ENCODE peak calls at places on chromosomes 5 and 9, in ten cellular contexts. One of them, this sample, is unnamed.

GRCh38 chr5:179208706-179209358 is 136.4 kb downstream of the ADAMTS2 start:
- DNase-seq in stomach: no peak
- DNase-seq in HCT116: no peak
- DNase-seq in HepG2: no peak
- DNase-seq in cardiac muscle cell: no peak
- DNase-seq in body of pancreas: no peak
- DNase-seq in SK-N-SH: no peak
- DNase-seq in breast epithelium: no peak
- DNase-seq in mucosa of descending colon: no peak
- DNase-seq in right lobe of liver: no peak
- DNase-seq in this sample: no peak

GRCh38 chr5:175336781-175337180 is 107.2 kb downstream of the DRD1 start:
- DNase-seq in stomach: no peak
- DNase-seq in HCT116: no peak
- DNase-seq in HepG2: no peak
- DNase-seq in cardiac muscle cell: peak; percentile 6
- DNase-seq in body of pancreas: no peak
- DNase-seq in SK-N-SH: no peak
- DNase-seq in breast epithelium: no peak
- DNase-seq in mucosa of descending colon: no peak
- DNase-seq in right lobe of liver: no peak
- DNase-seq in this sample: no peak

GRCh38 chr5:135313946-135314345 is 85.1 kb downstream of the MACROH2A1 start:
- DNase-seq in stomach: no peak
- DNase-seq in HCT116: no peak
- DNase-seq in HepG2: no peak
- DNase-seq in cardiac muscle cell: no peak
- DNase-seq in body of pancreas: no peak
- DNase-seq in SK-N-SH: no peak
- DNase-seq in breast epithelium: no peak
- DNase-seq in mucosa of descending colon: no peak
- DNase-seq in right lobe of liver: peak; percentile 34
- DNase-seq in this sample: no peak

GRCh38 chr9:12698293-12698692 is 5.1 kb downstream of the TYRP1 start:
- DNase-seq in stomach: no peak
- DNase-seq in HCT116: no peak
- DNase-seq in HepG2: no peak
- DNase-seq in cardiac muscle cell: no peak
- DNase-seq in body of pancreas: no peak
- DNase-seq in SK-N-SH: no peak
- DNase-seq in breast epithelium: no peak
- DNase-seq in mucosa of descending colon: no peak
- DNase-seq in right lobe of liver: no peak
- DNase-seq in this sample: no peak

GRCh38 chr5:143638654-143639053 is 173.3 kb upstream of the HMHB1 start:
- DNase-seq in stomach: no peak
- DNase-seq in HCT116: no peak
- DNase-seq in HepG2: no peak
- DNase-seq in cardiac muscle cell: no peak
- DNase-seq in body of pancreas: no peak
- DNase-seq in SK-N-SH: no peak
- DNase-seq in breast epithelium: no peak
- DNase-seq in mucosa of descending colon: no peak
- DNase-seq in right lobe of liver: no peak
- DNase-seq in this sample: no peak

GRCh38 chr9:111983484-111983908 is 86.9 kb downstream of the UGCG start:
- DNase-seq in stomach: no peak
- DNase-seq in HCT116: no peak
- DNase-seq in HepG2: no peak
- DNase-seq in cardiac muscle cell: no peak
- DNase-seq in body of pancreas: no peak
- DNase-seq in SK-N-SH: no peak
- DNase-seq in breast epithelium: no peak
- DNase-seq in mucosa of descending colon: no peak
- DNase-seq in right lobe of liver: no peak
- DNase-seq in this sample: no peak

GRCh38 chr5:15183520-15183919 is 311.9 kb upstream of the ANKH start:
- DNase-seq in stomach: no peak
- DNase-seq in HCT116: no peak
- DNase-seq in HepG2: no peak
- DNase-seq in cardiac muscle cell: peak; percentile 1
- DNase-seq in body of pancreas: no peak
- DNase-seq in SK-N-SH: no peak
- DNase-seq in breast epithelium: no peak
- DNase-seq in mucosa of descending colon: no peak
- DNase-seq in right lobe of liver: no peak
- DNase-seq in this sample: peak; percentile 1

GRCh38 chr5:164563370-164563769 is 1058.0 kb downstream of the MAT2B start:
- DNase-seq in stomach: no peak
- DNase-seq in HCT116: no peak
- DNase-seq in HepG2: no peak
- DNase-seq in cardiac muscle cell: no peak
- DNase-seq in body of pancreas: no peak
- DNase-seq in SK-N-SH: no peak
- DNase-seq in breast epithelium: no peak
- DNase-seq in mucosa of descending colon: no peak
- DNase-seq in right lobe of liver: no peak
- DNase-seq in this sample: no peak

GRCh38 chr5:139523635-139524445 is 37.3 kb upstream of the UBE2D2 start:
- DNase-seq in stomach: no peak
- DNase-seq in HCT116: no peak
- DNase-seq in HepG2: no peak
- DNase-seq in cardiac muscle cell: no peak
- DNase-seq in body of pancreas: no peak
- DNase-seq in SK-N-SH: no peak
- DNase-seq in breast epithelium: no peak
- DNase-seq in mucosa of descending colon: peak; percentile 38
- DNase-seq in right lobe of liver: no peak
- DNase-seq in this sample: no peak

GRCh38 chr5:128764910-128765309 is 200.4 kb upstream of the SLC27A6 start:
- DNase-seq in stomach: no peak
- DNase-seq in HCT116: no peak
- DNase-seq in HepG2: no peak
- DNase-seq in cardiac muscle cell: no peak
- DNase-seq in body of pancreas: no peak
- DNase-seq in SK-N-SH: no peak
- DNase-seq in breast epithelium: no peak
- DNase-seq in mucosa of descending colon: no peak
- DNase-seq in right lobe of liver: no peak
- DNase-seq in this sample: no peak

GRCh38 chr5:53482717-53483638 is 2.5 kb downstream of the FST start:
- DNase-seq in stomach: peak; percentile 41
- DNase-seq in HCT116: no peak
- DNase-seq in HepG2: peak; percentile 89
- DNase-seq in cardiac muscle cell: peak; percentile 40
- DNase-seq in body of pancreas: peak; percentile 30
- DNase-seq in SK-N-SH: peak; percentile 26
- DNase-seq in breast epithelium: no peak
- DNase-seq in mucosa of descending colon: peak; percentile 36
- DNase-seq in right lobe of liver: peak; percentile 90
- DNase-seq in this sample: peak; percentile 22

GRCh38 chr5:133754575-133755169 is 142.3 kb upstream of the FSTL4 start:
- DNase-seq in stomach: peak; percentile 40
- DNase-seq in HCT116: peak; percentile 26
- DNase-seq in HepG2: peak; percentile 28
- DNase-seq in cardiac muscle cell: peak; percentile 60
- DNase-seq in body of pancreas: peak; percentile 50
- DNase-seq in SK-N-SH: no peak
- DNase-seq in breast epithelium: no peak
- DNase-seq in mucosa of descending colon: peak; percentile 47
- DNase-seq in right lobe of liver: no peak
- DNase-seq in this sample: peak; percentile 41

GRCh38 chr5:35232124-35232523 is 1.8 kb upstream of the PRLR start:
- DNase-seq in stomach: no peak
- DNase-seq in HCT116: no peak
- DNase-seq in HepG2: no peak
- DNase-seq in cardiac muscle cell: no peak
- DNase-seq in body of pancreas: no peak
- DNase-seq in SK-N-SH: no peak
- DNase-seq in breast epithelium: no peak
- DNase-seq in mucosa of descending colon: no peak
- DNase-seq in right lobe of liver: no peak
- DNase-seq in this sample: no peak

GRCh38 chr9:86376016-86376415 is 21.8 kb upstream of the TUT7 start:
- DNase-seq in stomach: no peak
- DNase-seq in HCT116: no peak
- DNase-seq in HepG2: no peak
- DNase-seq in cardiac muscle cell: no peak
- DNase-seq in body of pancreas: no peak
- DNase-seq in SK-N-SH: no peak
- DNase-seq in breast epithelium: no peak
- DNase-seq in mucosa of descending colon: no peak
- DNase-seq in right lobe of liver: no peak
- DNase-seq in this sample: no peak

GRCh38 chr9:110282023-110282766 is 25.9 kb upstream of the TXN start:
- DNase-seq in stomach: no peak
- DNase-seq in HCT116: no peak
- DNase-seq in HepG2: peak; percentile 28
- DNase-seq in cardiac muscle cell: no peak
- DNase-seq in body of pancreas: no peak
- DNase-seq in SK-N-SH: no peak
- DNase-seq in breast epithelium: no peak
- DNase-seq in mucosa of descending colon: no peak
- DNase-seq in right lobe of liver: no peak
- DNase-seq in this sample: no peak

GRCh38 chr5:132237141-132237540 is 9.5 kb upstream of the P4HA2 start:
- DNase-seq in stomach: no peak
- DNase-seq in HCT116: no peak
- DNase-seq in HepG2: no peak
- DNase-seq in cardiac muscle cell: no peak
- DNase-seq in body of pancreas: peak; percentile 9
- DNase-seq in SK-N-SH: no peak
- DNase-seq in breast epithelium: no peak
- DNase-seq in mucosa of descending colon: no peak
- DNase-seq in right lobe of liver: no peak
- DNase-seq in this sample: no peak

GRCh38 chr9:136840140-136840876 is 2.0 kb upstream of the AJM1 start:
- DNase-seq in stomach: no peak
- DNase-seq in HCT116: no peak
- DNase-seq in HepG2: no peak
- DNase-seq in cardiac muscle cell: no peak
- DNase-seq in body of pancreas: no peak
- DNase-seq in SK-N-SH: peak; percentile 63
- DNase-seq in breast epithelium: no peak
- DNase-seq in mucosa of descending colon: peak; percentile 54
- DNase-seq in right lobe of liver: no peak
- DNase-seq in this sample: peak; percentile 76

GRCh38 chr5:34854459-34855174 is 15.7 kb downstream of the TTC23L start:
- DNase-seq in stomach: no peak
- DNase-seq in HCT116: no peak
- DNase-seq in HepG2: no peak
- DNase-seq in cardiac muscle cell: no peak
- DNase-seq in body of pancreas: no peak
- DNase-seq in SK-N-SH: no peak
- DNase-seq in breast epithelium: no peak
- DNase-seq in mucosa of descending colon: no peak
- DNase-seq in right lobe of liver: no peak
- DNase-seq in this sample: peak; percentile 90

GRCh38 chr9:98118640-98119601 is at the start of gene TRIM14:
- DNase-seq in stomach: peak; percentile 72
- DNase-seq in HCT116: peak; percentile 18
- DNase-seq in HepG2: peak; percentile 69
- DNase-seq in cardiac muscle cell: peak; percentile 65
- DNase-seq in body of pancreas: peak; percentile 52
- DNase-seq in SK-N-SH: peak; percentile 90
- DNase-seq in breast epithelium: no peak
- DNase-seq in mucosa of descending colon: peak; percentile 90
- DNase-seq in right lobe of liver: peak; percentile 83
- DNase-seq in this sample: peak; percentile 57

GRCh38 chr9:83027153-83027867 is 35.6 kb downstream of the RASEF start:
- DNase-seq in stomach: no peak
- DNase-seq in HCT116: peak; percentile 22
- DNase-seq in HepG2: peak; percentile 7
- DNase-seq in cardiac muscle cell: no peak
- DNase-seq in body of pancreas: no peak
- DNase-seq in SK-N-SH: no peak
- DNase-seq in breast epithelium: no peak
- DNase-seq in mucosa of descending colon: no peak
- DNase-seq in right lobe of liver: no peak
- DNase-seq in this sample: no peak

GRCh38 chr5:173670130-173670591 is 53.7 kb upstream of the BOD1 start:
- DNase-seq in stomach: peak; percentile 4
- DNase-seq in HCT116: no peak
- DNase-seq in HepG2: no peak
- DNase-seq in cardiac muscle cell: no peak
- DNase-seq in body of pancreas: no peak
- DNase-seq in SK-N-SH: no peak
- DNase-seq in breast epithelium: no peak
- DNase-seq in mucosa of descending colon: no peak
- DNase-seq in right lobe of liver: no peak
- DNase-seq in this sample: no peak

GRCh38 chr5:66407739-66408138 is 188.5 kb upstream of the MAST4 start:
- DNase-seq in stomach: no peak
- DNase-seq in HCT116: no peak
- DNase-seq in HepG2: no peak
- DNase-seq in cardiac muscle cell: no peak
- DNase-seq in body of pancreas: no peak
- DNase-seq in SK-N-SH: no peak
- DNase-seq in breast epithelium: no peak
- DNase-seq in mucosa of descending colon: no peak
- DNase-seq in right lobe of liver: no peak
- DNase-seq in this sample: no peak
- H3K4me1 ChIP-seq in stomach: no peaks in the 10 kb centered on the region
- H3K4me1 ChIP-seq in HCT116: no peaks in the 10 kb centered on the region
- H3K4me1 ChIP-seq in HepG2: no peaks in the 10 kb centered on the region
- H3K4me1 ChIP-seq in cardiac muscle cell: no peaks in the 10 kb centered on the region
- H3K4me1 ChIP-seq in body of pancreas: peaks cover 6% of the 10 kb centered on the region
- H3K4me1 ChIP-seq in SK-N-SH: no peaks in the 10 kb centered on the region
- H3K4me1 ChIP-seq in breast epithelium: no peaks in the 10 kb centered on the region
- H3K4me1 ChIP-seq in mucosa of descending colon: no peaks in the 10 kb centered on the region
- H3K4me1 ChIP-seq in right lobe of liver: no peaks in the 10 kb centered on the region
- H3K4me1 ChIP-seq in this sample: no peaks in the 10 kb centered on the region

GRCh38 chr5:110768138-110768845 is 29.5 kb downstream of the SLC25A46 start:
- DNase-seq in stomach: no peak
- DNase-seq in HCT116: no peak
- DNase-seq in HepG2: no peak
- DNase-seq in cardiac muscle cell: no peak
- DNase-seq in body of pancreas: no peak
- DNase-seq in SK-N-SH: no peak
- DNase-seq in breast epithelium: no peak
- DNase-seq in mucosa of descending colon: no peak
- DNase-seq in right lobe of liver: no peak
- DNase-seq in this sample: no peak
- TF ChIP-seq CTCF in stomach: no peak
- TF ChIP-seq CTCF in HCT116: no peak
- TF ChIP-seq CTCF in HepG2: no peak
- TF ChIP-seq CTCF in cardiac muscle cell: no peak
- TF ChIP-seq CTCF in body of pancreas: no peak
- TF ChIP-seq CTCF in SK-N-SH: no peak
- TF ChIP-seq CTCF in breast epithelium: no peak
- TF ChIP-seq CTCF in mucosa of descending colon: no peak
- TF ChIP-seq CTCF in right lobe of liver: no peak
- TF ChIP-seq CTCF in this sample: no peak

GRCh38 chr9:130938652-130939404 is at the start of gene FIBCD1:
- DNase-seq in stomach: no peak
- DNase-seq in HCT116: peak; percentile 29
- DNase-seq in HepG2: no peak
- DNase-seq in cardiac muscle cell: peak; percentile 51
- DNase-seq in body of pancreas: no peak
- DNase-seq in SK-N-SH: peak; percentile 75
- DNase-seq in breast epithelium: no peak
- DNase-seq in mucosa of descending colon: peak; percentile 64
- DNase-seq in right lobe of liver: no peak
- DNase-seq in this sample: peak; percentile 45
- H3K4me1 ChIP-seq in stomach: peaks cover 43% of the 10 kb centered on the region
- H3K4me1 ChIP-seq in HCT116: peaks cover 55% of the 10 kb centered on the region
- H3K4me1 ChIP-seq in HepG2: peaks cover 44% of the 10 kb centered on the region
- H3K4me1 ChIP-seq in cardiac muscle cell: no peaks in the 10 kb centered on the region
- H3K4me1 ChIP-seq in body of pancreas: peaks cover 29% of the 10 kb centered on the region
- H3K4me1 ChIP-seq in SK-N-SH: no peaks in the 10 kb centered on the region
- H3K4me1 ChIP-seq in breast epithelium: peaks cover 16% of the 10 kb centered on the region
- H3K4me1 ChIP-seq in mucosa of descending colon: peaks cover 19% of the 10 kb centered on the region
- H3K4me1 ChIP-seq in right lobe of liver: no peaks in the 10 kb centered on the region
- H3K4me1 ChIP-seq in this sample: no peaks in the 10 kb centered on the region

GRCh38 chr9:93268551-93269314 is 84.8 kb downstream of the WNK2 start:
- DNase-seq in stomach: peak; percentile 76
- DNase-seq in HCT116: no peak
- DNase-seq in HepG2: no peak
- DNase-seq in cardiac muscle cell: no peak
- DNase-seq in body of pancreas: peak; percentile 81
- DNase-seq in SK-N-SH: peak; percentile 8
- DNase-seq in breast epithelium: no peak
- DNase-seq in mucosa of descending colon: peak; percentile 76
- DNase-seq in right lobe of liver: peak; percentile 32
- DNase-seq in this sample: no peak
- TF ChIP-seq CTCF in stomach: no peak
- TF ChIP-seq CTCF in HCT116: no peak
- TF ChIP-seq CTCF in HepG2: no peak
- TF ChIP-seq CTCF in cardiac muscle cell: no peak
- TF ChIP-seq CTCF in body of pancreas: no peak
- TF ChIP-seq CTCF in SK-N-SH: no peak
- TF ChIP-seq CTCF in breast epithelium: no peak
- TF ChIP-seq CTCF in mucosa of descending colon: no peak
- TF ChIP-seq CTCF in right lobe of liver: no peak
- TF ChIP-seq CTCF in this sample: no peak

This sample was measured in A673.